ENCODE peak calls at places on chromosomes 4 and X, in ten cellular contexts. One of them, this sample, is unnamed.

GRCh38 chr4:103424853-103425252 is 226.7 kb upstream of the CENPE start:
- DNase-seq in choroid plexus epithelial cell: peak
- DNase-seq in bronchial epithelial cell: peak
- DNase-seq in dermis blood vessel endothelial cell: no peak
- DNase-seq in NCI-H526: no peak
- DNase-seq in NCI-H524 treated with DMSO at 0.1 percent for 48 hours: no peak
- DNase-seq in effector CD4-positive, alpha-beta T cell: no peak
- DNase-seq in fibroblast of mammary gland: peak
- DNase-seq in activated CD4-positive, alpha-beta T cell treated with anti-CD3 and anti-CD28 coated beads, Interleukin-2, amount 10 ng/mL, durations not matched to agents 7 days and 5 days: no peak
- DNase-seq in GM23338: peak
- DNase-seq in this sample: peak

GRCh38 chrX:150845091-150845490 is 53.4 kb downstream of the CD99L2 start:
- DNase-seq in GM23338: no peak
- DNase-seq in dermis blood vessel endothelial cell: no peak
- DNase-seq in effector CD4-positive, alpha-beta T cell: no peak
- DNase-seq in bronchial epithelial cell: no peak
- DNase-seq in NCI-H524 treated with DMSO at 0.1 percent for 48 hours: no peak
- DNase-seq in fibroblast of mammary gland: peak
- DNase-seq in NCI-H526: no peak
- DNase-seq in activated CD4-positive, alpha-beta T cell treated with anti-CD3 and anti-CD28 coated beads, Interleukin-2, amount 10 ng/mL, durations not matched to agents 7 days and 5 days: no peak
- DNase-seq in choroid plexus epithelial cell: peak
- DNase-seq in this sample: no peak

GRCh38 chr4:77308843-77309242 is 151.8 kb downstream of the CCNG2 start:
- DNase-seq in choroid plexus epithelial cell: peak
- DNase-seq in NCI-H524 treated with DMSO at 0.1 percent for 48 hours: no peak
- DNase-seq in fibroblast of mammary gland: peak
- DNase-seq in activated CD4-positive, alpha-beta T cell treated with anti-CD3 and anti-CD28 coated beads, Interleukin-2, amount 10 ng/mL, durations not matched to agents 7 days and 5 days: no peak
- DNase-seq in GM23338: peak
- DNase-seq in bronchial epithelial cell: peak
- DNase-seq in effector CD4-positive, alpha-beta T cell: no peak
- DNase-seq in NCI-H526: no peak
- DNase-seq in dermis blood vessel endothelial cell: peak
- DNase-seq in this sample: peak

GRCh38 chrX:16743604-16744325 is 24.4 kb downstream of the SYAP1 start:
- DNase-seq in dermis blood vessel endothelial cell: no peak
- DNase-seq in NCI-H526: no peak
- DNase-seq in fibroblast of mammary gland: peak
- DNase-seq in NCI-H524 treated with DMSO at 0.1 percent for 48 hours: no peak
- DNase-seq in GM23338: no peak
- DNase-seq in bronchial epithelial cell: peak
- DNase-seq in choroid plexus epithelial cell: peak
- DNase-seq in effector CD4-positive, alpha-beta T cell: no peak
- DNase-seq in activated CD4-positive, alpha-beta T cell treated with anti-CD3 and anti-CD28 coated beads, Interleukin-2, amount 10 ng/mL, durations not matched to agents 7 days and 5 days: no peak
- DNase-seq in this sample: peak

GRCh38 chr4:88137112-88137511 is 21.3 kb downstream of the ABCG2 start:
- DNase-seq in fibroblast of mammary gland: peak
- DNase-seq in bronchial epithelial cell: peak
- DNase-seq in NCI-H526: no peak
- DNase-seq in GM23338: no peak
- DNase-seq in choroid plexus epithelial cell: no peak
- DNase-seq in NCI-H524 treated with DMSO at 0.1 percent for 48 hours: no peak
- DNase-seq in activated CD4-positive, alpha-beta T cell treated with anti-CD3 and anti-CD28 coated beads, Interleukin-2, amount 10 ng/mL, durations not matched to agents 7 days and 5 days: no peak
- DNase-seq in dermis blood vessel endothelial cell: no peak
- DNase-seq in effector CD4-positive, alpha-beta T cell: no peak
- DNase-seq in this sample: no peak

GRCh38 chr4:158015241-158015640 is 157.6 kb downstream of the GASK1B start:
- DNase-seq in NCI-H526: no peak
- DNase-seq in effector CD4-positive, alpha-beta T cell: no peak
- DNase-seq in bronchial epithelial cell: peak
- DNase-seq in choroid plexus epithelial cell: peak
- DNase-seq in fibroblast of mammary gland: peak
- DNase-seq in dermis blood vessel endothelial cell: no peak
- DNase-seq in GM23338: no peak
- DNase-seq in NCI-H524 treated with DMSO at 0.1 percent for 48 hours: no peak
- DNase-seq in activated CD4-positive, alpha-beta T cell treated with anti-CD3 and anti-CD28 coated beads, Interleukin-2, amount 10 ng/mL, durations not matched to agents 7 days and 5 days: no peak
- DNase-seq in this sample: peak

GRCh38 chrX:107894038-107894437 is 68.4 kb downstream of the MID2 start:
- DNase-seq in GM23338: peak
- DNase-seq in bronchial epithelial cell: peak
- DNase-seq in activated CD4-positive, alpha-beta T cell treated with anti-CD3 and anti-CD28 coated beads, Interleukin-2, amount 10 ng/mL, durations not matched to agents 7 days and 5 days: peak
- DNase-seq in effector CD4-positive, alpha-beta T cell: peak
- DNase-seq in NCI-H524 treated with DMSO at 0.1 percent for 48 hours: no peak
- DNase-seq in fibroblast of mammary gland: peak
- DNase-seq in NCI-H526: no peak
- DNase-seq in choroid plexus epithelial cell: peak
- DNase-seq in dermis blood vessel endothelial cell: peak
- DNase-seq in this sample: no peak

GRCh38 chrX:27823812-27824211 is 16.0 kb downstream of the MAGEB10 start:
- DNase-seq in activated CD4-positive, alpha-beta T cell treated with anti-CD3 and anti-CD28 coated beads, Interleukin-2, amount 10 ng/mL, durations not matched to agents 7 days and 5 days: no peak
- DNase-seq in NCI-H524 treated with DMSO at 0.1 percent for 48 hours: no peak
- DNase-seq in choroid plexus epithelial cell: no peak
- DNase-seq in effector CD4-positive, alpha-beta T cell: no peak
- DNase-seq in NCI-H526: no peak
- DNase-seq in bronchial epithelial cell: no peak
- DNase-seq in GM23338: no peak
- DNase-seq in fibroblast of mammary gland: no peak
- DNase-seq in dermis blood vessel endothelial cell: no peak
- DNase-seq in this sample: no peak

GRCh38 chrX:78650906-78651437 is 8.2 kb downstream of the RTL3 start:
- DNase-seq in effector CD4-positive, alpha-beta T cell: no peak
- DNase-seq in bronchial epithelial cell: no peak
- DNase-seq in GM23338: peak
- DNase-seq in dermis blood vessel endothelial cell: no peak
- DNase-seq in fibroblast of mammary gland: peak
- DNase-seq in activated CD4-positive, alpha-beta T cell treated with anti-CD3 and anti-CD28 coated beads, Interleukin-2, amount 10 ng/mL, durations not matched to agents 7 days and 5 days: peak
- DNase-seq in NCI-H524 treated with DMSO at 0.1 percent for 48 hours: no peak
- DNase-seq in choroid plexus epithelial cell: peak
- DNase-seq in NCI-H526: no peak
- DNase-seq in this sample: no peak

GRCh38 chrX:40834225-40834624 is 98.9 kb upstream of the MED14 start:
- DNase-seq in NCI-H524 treated with DMSO at 0.1 percent for 48 hours: no peak
- DNase-seq in NCI-H526: no peak
- DNase-seq in GM23338: no peak
- DNase-seq in fibroblast of mammary gland: no peak
- DNase-seq in choroid plexus epithelial cell: no peak
- DNase-seq in bronchial epithelial cell: no peak
- DNase-seq in activated CD4-positive, alpha-beta T cell treated with anti-CD3 and anti-CD28 coated beads, Interleukin-2, amount 10 ng/mL, durations not matched to agents 7 days and 5 days: no peak
- DNase-seq in dermis blood vessel endothelial cell: no peak
- DNase-seq in effector CD4-positive, alpha-beta T cell: no peak
- DNase-seq in this sample: no peak

GRCh38 chr4:31085736-31086135 is 365.6 kb downstream of the PCDH7 start:
- DNase-seq in dermis blood vessel endothelial cell: peak
- DNase-seq in fibroblast of mammary gland: no peak
- DNase-seq in NCI-H526: no peak
- DNase-seq in choroid plexus epithelial cell: no peak
- DNase-seq in GM23338: no peak
- DNase-seq in activated CD4-positive, alpha-beta T cell treated with anti-CD3 and anti-CD28 coated beads, Interleukin-2, amount 10 ng/mL, durations not matched to agents 7 days and 5 days: no peak
- DNase-seq in bronchial epithelial cell: no peak
- DNase-seq in effector CD4-positive, alpha-beta T cell: no peak
- DNase-seq in NCI-H524 treated with DMSO at 0.1 percent for 48 hours: no peak
- DNase-seq in this sample: no peak

GRCh38 chr4:187732524-187732923 is 263.0 kb upstream of the ZFP42 start:
- DNase-seq in activated CD4-positive, alpha-beta T cell treated with anti-CD3 and anti-CD28 coated beads, Interleukin-2, amount 10 ng/mL, durations not matched to agents 7 days and 5 days: no peak
- DNase-seq in bronchial epithelial cell: peak
- DNase-seq in fibroblast of mammary gland: no peak
- DNase-seq in dermis blood vessel endothelial cell: peak
- DNase-seq in NCI-H524 treated with DMSO at 0.1 percent for 48 hours: no peak
- DNase-seq in effector CD4-positive, alpha-beta T cell: no peak
- DNase-seq in choroid plexus epithelial cell: no peak
- DNase-seq in NCI-H526: no peak
- DNase-seq in GM23338: no peak
- DNase-seq in this sample: no peak

GRCh38 chr4:169128902-169129301 is 118.8 kb upstream of the CBR4 start:
- DNase-seq in NCI-H526: no peak
- DNase-seq in dermis blood vessel endothelial cell: no peak
- DNase-seq in NCI-H524 treated with DMSO at 0.1 percent for 48 hours: no peak
- DNase-seq in effector CD4-positive, alpha-beta T cell: no peak
- DNase-seq in GM23338: no peak
- DNase-seq in activated CD4-positive, alpha-beta T cell treated with anti-CD3 and anti-CD28 coated beads, Interleukin-2, amount 10 ng/mL, durations not matched to agents 7 days and 5 days: no peak
- DNase-seq in bronchial epithelial cell: no peak
- DNase-seq in choroid plexus epithelial cell: no peak
- DNase-seq in fibroblast of mammary gland: no peak
- DNase-seq in this sample: no peak

GRCh38 chr4:3243066-3243775 is 5.7 kb upstream of the MSANTD1 start:
- DNase-seq in NCI-H524 treated with DMSO at 0.1 percent for 48 hours: no peak
- DNase-seq in bronchial epithelial cell: no peak
- DNase-seq in choroid plexus epithelial cell: no peak
- DNase-seq in dermis blood vessel endothelial cell: no peak
- DNase-seq in effector CD4-positive, alpha-beta T cell: no peak
- DNase-seq in fibroblast of mammary gland: no peak
- DNase-seq in activated CD4-positive, alpha-beta T cell treated with anti-CD3 and anti-CD28 coated beads, Interleukin-2, amount 10 ng/mL, durations not matched to agents 7 days and 5 days: peak
- DNase-seq in GM23338: peak
- DNase-seq in NCI-H526: peak
- DNase-seq in this sample: no peak

GRCh38 chr4:6049972-6050371 is 31.7 kb upstream of the C4orf50 start:
- DNase-seq in choroid plexus epithelial cell: no peak
- DNase-seq in NCI-H524 treated with DMSO at 0.1 percent for 48 hours: no peak
- DNase-seq in activated CD4-positive, alpha-beta T cell treated with anti-CD3 and anti-CD28 coated beads, Interleukin-2, amount 10 ng/mL, durations not matched to agents 7 days and 5 days: no peak
- DNase-seq in fibroblast of mammary gland: no peak
- DNase-seq in GM23338: no peak
- DNase-seq in dermis blood vessel endothelial cell: no peak
- DNase-seq in NCI-H526: no peak
- DNase-seq in bronchial epithelial cell: no peak
- DNase-seq in effector CD4-positive, alpha-beta T cell: no peak
- DNase-seq in this sample: no peak

GRCh38 chrX:76159453-76159852 is 13.4 kb upstream of the PBDC1 start:
- DNase-seq in NCI-H526: no peak
- DNase-seq in GM23338: peak
- DNase-seq in dermis blood vessel endothelial cell: no peak
- DNase-seq in activated CD4-positive, alpha-beta T cell treated with anti-CD3 and anti-CD28 coated beads, Interleukin-2, amount 10 ng/mL, durations not matched to agents 7 days and 5 days: no peak
- DNase-seq in choroid plexus epithelial cell: no peak
- DNase-seq in effector CD4-positive, alpha-beta T cell: no peak
- DNase-seq in fibroblast of mammary gland: no peak
- DNase-seq in NCI-H524 treated with DMSO at 0.1 percent for 48 hours: no peak
- DNase-seq in bronchial epithelial cell: no peak
- DNase-seq in this sample: no peak